ENCODE peak calls at places on chromosome 5, in five cellular contexts. I is H1, U is HepG2, Z is K562, A is A549. J is an unnamed sample.

GRCh38 chr5:28369418-28369817 is 1331.0 kb upstream of the CDH9 start:
- DNase-seq in U (no peak), I (no peak), Z (no peak), A (no peak), J (no peak)

GRCh38 chr5:115179959-115180709 is 10.4 kb upstream of the TRIM36 start:
- DNase-seq in I (peak; percentile 80), Z (no peak), A (peak; percentile 38), U (no peak), J (no peak)

GRCh38 chr5:83220331-83220730 is 143.0 kb downstream of the XRCC4 start:
- DNase-seq in Z (no peak), A (no peak), U (no peak), I (no peak), J (no peak)

GRCh38 chr5:103510851-103511553 is 51.6 kb downstream of the NUDT12 start:
- DNase-seq in A (no peak), I (no peak), U (peak; percentile 60), Z (no peak), J (no peak)

GRCh38 chr5:96718635-96719077 is 56.5 kb downstream of the CAST start:
- DNase-seq in A (no peak), U (no peak), I (no peak), Z (no peak), J (no peak)

GRCh38 chr5:180172447-180173197 is 36.4 kb downstream of the RASGEF1C start:
- DNase-seq in A (no peak), Z (peak; percentile 27), I (no peak), U (peak; percentile 73), J (no peak)

GRCh38 chr5:141234109-141234508 is 11.0 kb downstream of the PCDHB14 start:
- DNase-seq in U (peak; percentile 4), Z (no peak), I (no peak), A (no peak), J (no peak)

GRCh38 chr5:61632064-61632463 is 300.0 kb downstream of the ZSWIM6 start:
- DNase-seq in A (no peak), U (no peak), Z (no peak), I (no peak), J (no peak)

GRCh38 chr5:5418764-5419163 is 3.7 kb upstream of the ICE1 start:
- DNase-seq in I (no peak), Z (no peak), A (no peak), U (no peak), J (no peak)

GRCh38 chr5:172832383-172833315 is 1.4 kb upstream of the ERGIC1 start:
- DNase-seq in I (no peak), U (no peak), Z (no peak), A (no peak), J (no peak)

GRCh38 chr5:180050106-180050929 is 21.2 kb downstream of the RNF130 start:
- DNase-seq in U (peak; percentile 13), I (no peak), A (no peak), Z (no peak), J (no peak)

GRCh38 chr5:39898731-39899130 is 474.0 kb upstream of the DAB2 start:
- DNase-seq in U (no peak), Z (no peak), A (no peak), I (no peak), J (no peak)

GRCh38 chr5:149517461-149518122 is 33.6 kb downstream of the CSNK1A1 start:
- DNase-seq in A (no peak), U (no peak), I (no peak), Z (no peak), J (no peak)

GRCh38 chr5:95777441-95777840 is 45.1 kb downstream of the GLRX start:
- DNase-seq in I (no peak), A (no peak), U (no peak), Z (no peak), J (no peak)

GRCh38 chr5:148791334-148791667 is 35.1 kb upstream of the ADRB2 start:
- DNase-seq in Z (no peak), U (no peak), A (no peak), I (no peak), J (peak; percentile 77)

GRCh38 chr5:64210866-64211265 is 45.2 kb downstream of the RNF180 start:
- DNase-seq in Z (no peak), A (no peak), U (no peak), I (no peak), J (no peak)

GRCh38 chr5:72441861-72442540 is 65.2 kb downstream of the ZNF366 start:
- DNase-seq in I (no peak), Z (no peak), U (no peak), A (peak; percentile 34), J (no peak)

GRCh38 chr5:179239256-179240135 is 105.8 kb downstream of the ADAMTS2 start:
- DNase-seq in Z (no peak), A (no peak), I (no peak), U (no peak), J (no peak)

GRCh38 chr5:172051643-172052362 is 45.4 kb upstream of the FBXW11 start:
- DNase-seq in A (no peak), I (no peak), U (no peak), Z (peak; percentile 22), J (no peak)

GRCh38 chr5:125196479-125197183 is 450.2 kb upstream of the ZNF608 start:
- DNase-seq in U (no peak), I (no peak), Z (no peak), A (no peak), J (no peak)

GRCh38 chr5:115583474-115583873 is 18.8 kb downstream of the TICAM2 start:
- DNase-seq in I (no peak), Z (no peak), U (no peak), A (no peak), J (no peak)

GRCh38 chr5:145903862-145904261 is 31.0 kb upstream of the GRXCR2 start:
- DNase-seq in U (no peak), Z (no peak), I (no peak), A (no peak), J (no peak)

GRCh38 chr5:122846051-122846567 is 696 bp downstream of the SNX24 start:
- DNase-seq in A (peak; percentile 39), Z (no peak), U (peak; percentile 84), I (no peak), J (no peak)

GRCh38 chr5:59540366-59540765 is 353.2 kb downstream of the PDE4D start:
- DNase-seq in Z (no peak), A (no peak), U (no peak), I (no peak), J (no peak)

GRCh38 chr5:45454114-45454513 is 242.1 kb downstream of the HCN1 start:
- DNase-seq in U (no peak), A (no peak), Z (no peak), I (no peak), J (no peak)

GRCh38 chr5:61735999-61736398 is 403.9 kb downstream of the ZSWIM6 start:
- DNase-seq in I (no peak), U (no peak), Z (no peak), A (no peak), J (no peak)

GRCh38 chr5:96942911-96943310 is 7.0 kb downstream of the LNPEP start:
- DNase-seq in Z (no peak), A (no peak), I (no peak), U (no peak), J (no peak)

GRCh38 chr5:176788931-176789872 is 21.2 kb upstream of the UNC5A start:
- DNase-seq in A (no peak), I (no peak), U (no peak), Z (no peak), J (no peak)

GRCh38 chr5:17288570-17288969 is 71.1 kb downstream of the BASP1 start:
- DNase-seq in U (no peak), Z (no peak), I (no peak), A (no peak), J (no peak)

GRCh38 chr5:10323588-10324488 is 16.1 kb upstream of the CMBL start:
- DNase-seq in U (peak; percentile 30), Z (peak; percentile 40), I (no peak), A (no peak), J (no peak)

GRCh38 chr5:172713113-172713808 is 57.7 kb downstream of the DUSP1 start:
- DNase-seq in I (peak; percentile 91), A (peak; percentile 62), Z (peak; percentile 77), U (no peak), J (no peak)

GRCh38 chr5:2196989-2197531 is 314.3 kb upstream of the IRX4 start:
- DNase-seq in I (no peak), Z (no peak), A (no peak), U (no peak), J (no peak)

GRCh38 chr5:177194278-177194677 is 60.7 kb downstream of the NSD1 start:
- DNase-seq in U (peak; percentile 70), A (peak; percentile 33), Z (no peak), I (no peak), J (no peak)

GRCh38 chr5:74094096-74094778 is 468.2 kb downstream of the ARHGEF28 start:
- DNase-seq in U (no peak), Z (no peak), A (no peak), I (no peak), J (no peak)

GRCh38 chr5:81965510-81965909 is 6.3 kb upstream of the ATG10 start:
- DNase-seq in A (no peak), U (no peak), Z (no peak), I (no peak), J (no peak)
- TF ChIP-seq HDAC2 in A (no peak), U (no peak), Z (no peak), I (no peak), J (no peak)

GRCh38 chr5:133993152-133993548 is 11.6 kb downstream of the VDAC1 start:
- DNase-seq in U (no peak), Z (no peak), I (no peak), A (no peak), J (no peak)
- TF ChIP-seq HDAC2 in U (no peak), Z (no peak), I (no peak), A (no peak), J (no peak)

GRCh38 chr5:173972844-173973613 is 15.9 kb upstream of the C5orf47 start:
- DNase-seq in A (peak; percentile 83), I (peak; percentile 90), Z (peak; percentile 81), U (peak; percentile 73), J (peak; percentile 40)

GRCh38 chr5:173968154-173968553 is 20.8 kb upstream of the C5orf47 start:
- DNase-seq in A (no peak), I (peak; percentile 61), U (no peak), Z (no peak), J (no peak)

GRCh38 chr5:173971681-173972080 is 17.3 kb upstream of the C5orf47 start:
- DNase-seq in U (no peak), I (no peak), A (no peak), Z (no peak), J (no peak)

GRCh38 chr5:173970878-173971650 is 17.9 kb upstream of the C5orf47 start:
- DNase-seq in U (peak; percentile 24), A (no peak), Z (no peak), I (peak; percentile 49), J (no peak)

GRCh38 chr5:173969167-173970049 is 19.6 kb upstream of the C5orf47 start:
- DNase-seq in A (peak; percentile 93), Z (peak; percentile 45), I (no peak), U (peak; percentile 97), J (no peak)
- TF ChIP-seq HDAC2 in A (no peak), Z (peak; percentile 26), I (no peak), U (peak; percentile 78), J (no peak)

DNA sequence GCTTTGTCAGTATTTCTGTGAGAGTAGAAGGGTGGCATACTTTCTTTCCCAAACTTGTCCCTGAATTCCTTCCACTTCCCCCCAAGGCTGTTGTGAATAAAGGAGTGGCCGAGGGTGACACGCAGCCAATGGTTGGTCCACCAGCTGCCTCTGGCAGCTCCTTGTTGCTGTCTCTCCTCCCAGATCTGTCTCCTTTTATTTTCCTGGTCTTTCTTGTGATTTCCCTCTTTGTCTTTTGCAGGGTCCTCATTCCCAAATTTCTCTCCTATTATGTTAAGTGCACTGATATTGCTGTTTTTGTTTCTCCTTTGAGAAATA is 137.5 kb upstream of the HMHB1 start:
- DNase-seq in A (peak; percentile 33), I (no peak), U (no peak), Z (no peak), J (no peak)
- TF ChIP-seq HDAC2 in A (no peak), I (no peak), U (no peak), Z (no peak), J (no peak)

J was measured in GM12878.